ENCODE peak calls at places on chromosome 10, in seven cellular contexts. X, S, W, C, Y, V and A are unnamed samples.

GRCh38 chr10:30594077-30594476 is 35.5 kb downstream of the LYZL2 start:
- DNase-seq in W (no peak), V (no peak), C (no peak), S (no peak), X (no peak), Y (no peak), A (no peak)

GRCh38 chr10:110442746-110443145 is 55.0 kb upstream of the DUSP5 start:
- DNase-seq in Y (no peak), V (no peak), S (no peak), W (no peak), C (no peak), X (no peak), A (no peak)

GRCh38 chr10:29895436-29895835 is 163.9 kb downstream of the JCAD start:
- DNase-seq in X (peak; percentile 31), V (no peak), Y (no peak), S (no peak), C (peak; percentile 76), W (no peak), A (no peak)

GRCh38 chr10:59322131-59322530 is 40.2 kb downstream of the FAM13C start:
- DNase-seq in Y (no peak), V (no peak), W (no peak), S (no peak), X (no peak), C (no peak), A (no peak)

GRCh38 chr10:92627845-92628480 is 35.0 kb downstream of the KIF11 start:
- DNase-seq in C (no peak), W (no peak), S (no peak), X (no peak), Y (no peak), V (no peak), A (no peak)

GRCh38 chr10:113269333-113269732 is 283.5 kb upstream of the HABP2 start:
- DNase-seq in X (no peak), W (no peak), S (no peak), Y (no peak), V (no peak), C (no peak), A (no peak)

GRCh38 chr10:112471878-112472487 is 25.0 kb downstream of the VTI1A start:
- DNase-seq in S (no peak), V (no peak), W (no peak), X (peak; percentile 14), Y (peak; percentile 59), C (peak; percentile 62), A (no peak)

GRCh38 chr10:94991243-94991888 is 52.9 kb downstream of the CYP2C9 start:
- DNase-seq in S (no peak), X (no peak), V (no peak), W (no peak), C (no peak), Y (no peak), A (no peak)

GRCh38 chr10:49519717-49520116 is 19.2 kb downstream of the ERCC6 start:
- DNase-seq in X (no peak), W (no peak), V (no peak), S (no peak), C (no peak), Y (no peak), A (no peak)